ENCODE peak calls at places on chromosomes 5 and 9, in ten cellular contexts. One of them, this sample, is unnamed.

GRCh38 chr9:90129446-90129845 is 513.2 kb downstream of the DIRAS2 start:
- DNase-seq in CD8-positive, alpha-beta memory T cell: no peak
- DNase-seq in GM10248: no peak
- DNase-seq in GM12865: no peak
- DNase-seq in activated T-cell treated with anti-CD3 and anti-CD28 coated beads for 1 hour: no peak
- DNase-seq in midbrain: no peak
- DNase-seq in A172: no peak
- DNase-seq in upper lobe of right lung: no peak
- DNase-seq in bronchial epithelial cell: no peak
- DNase-seq in putamen: no peak
- DNase-seq in this sample: no peak

GRCh38 chr9:128245293-128246151 is 30.3 kb downstream of the GOLGA2 start:
- DNase-seq in activated T-cell treated with anti-CD3 and anti-CD28 coated beads for 1 hour: no peak
- DNase-seq in A172: peak; percentile 68
- DNase-seq in bronchial epithelial cell: peak; percentile 12
- DNase-seq in putamen: no peak
- DNase-seq in midbrain: no peak
- DNase-seq in GM12865: no peak
- DNase-seq in upper lobe of right lung: peak; percentile 66
- DNase-seq in CD8-positive, alpha-beta memory T cell: no peak
- DNase-seq in GM10248: no peak
- DNase-seq in this sample: no peak

GRCh38 chr5:142830241-142831018 is 60.3 kb downstream of the ARHGAP26 start:
- DNase-seq in midbrain: no peak
- DNase-seq in CD8-positive, alpha-beta memory T cell: no peak
- DNase-seq in bronchial epithelial cell: peak; percentile 50
- DNase-seq in A172: no peak
- DNase-seq in upper lobe of right lung: no peak
- DNase-seq in putamen: no peak
- DNase-seq in GM12865: no peak
- DNase-seq in activated T-cell treated with anti-CD3 and anti-CD28 coated beads for 1 hour: no peak
- DNase-seq in GM10248: no peak
- DNase-seq in this sample: no peak

GRCh38 chr5:147484708-147485020 is 25.2 kb downstream of the DPYSL3 start:
- DNase-seq in midbrain: no peak
- DNase-seq in activated T-cell treated with anti-CD3 and anti-CD28 coated beads for 1 hour: no peak
- DNase-seq in GM10248: no peak
- DNase-seq in CD8-positive, alpha-beta memory T cell: no peak
- DNase-seq in putamen: no peak
- DNase-seq in GM12865: no peak
- DNase-seq in bronchial epithelial cell: no peak
- DNase-seq in upper lobe of right lung: no peak
- DNase-seq in A172: no peak
- DNase-seq in this sample: no peak

GRCh38 chr9:6759114-6759977 is 1.6 kb downstream of the KDM4C start:
- DNase-seq in GM10248: peak; percentile 63
- DNase-seq in A172: peak; percentile 63
- DNase-seq in putamen: no peak
- DNase-seq in GM12865: peak; percentile 84
- DNase-seq in midbrain: no peak
- DNase-seq in bronchial epithelial cell: peak; percentile 62
- DNase-seq in activated T-cell treated with anti-CD3 and anti-CD28 coated beads for 1 hour: peak; percentile 13
- DNase-seq in upper lobe of right lung: no peak
- DNase-seq in CD8-positive, alpha-beta memory T cell: peak; percentile 20
- DNase-seq in this sample: peak; percentile 22

GRCh38 chr9:36728651-36729520 is 156.2 kb downstream of the MELK start:
- DNase-seq in putamen: peak; percentile 45
- DNase-seq in upper lobe of right lung: peak; percentile 80
- DNase-seq in GM12865: peak; percentile 80
- DNase-seq in GM10248: peak; percentile 76
- DNase-seq in midbrain: peak; percentile 49
- DNase-seq in CD8-positive, alpha-beta memory T cell: peak; percentile 54
- DNase-seq in activated T-cell treated with anti-CD3 and anti-CD28 coated beads for 1 hour: peak; percentile 51
- DNase-seq in A172: peak; percentile 63
- DNase-seq in bronchial epithelial cell: peak; percentile 68
- DNase-seq in this sample: peak; percentile 69

GRCh38 chr9:122562134-122562760 is 9.3 kb downstream of the OR1N2 start:
- DNase-seq in bronchial epithelial cell: no peak
- DNase-seq in CD8-positive, alpha-beta memory T cell: no peak
- DNase-seq in GM10248: no peak
- DNase-seq in upper lobe of right lung: no peak
- DNase-seq in midbrain: no peak
- DNase-seq in A172: no peak
- DNase-seq in activated T-cell treated with anti-CD3 and anti-CD28 coated beads for 1 hour: no peak
- DNase-seq in putamen: no peak
- DNase-seq in GM12865: no peak
- DNase-seq in this sample: no peak

GRCh38 chr9:90065001-90065400 is 460.2 kb downstream of the GADD45G start:
- DNase-seq in CD8-positive, alpha-beta memory T cell: no peak
- DNase-seq in putamen: no peak
- DNase-seq in midbrain: no peak
- DNase-seq in GM12865: no peak
- DNase-seq in bronchial epithelial cell: peak; percentile 40
- DNase-seq in upper lobe of right lung: no peak
- DNase-seq in A172: peak; percentile 32
- DNase-seq in GM10248: no peak
- DNase-seq in activated T-cell treated with anti-CD3 and anti-CD28 coated beads for 1 hour: no peak
- DNase-seq in this sample: no peak

GRCh38 chr5:180832638-180833068 is 28.4 kb downstream of the ZFP62 start:
- DNase-seq in upper lobe of right lung: no peak
- DNase-seq in bronchial epithelial cell: no peak
- DNase-seq in GM12865: peak; percentile 86
- DNase-seq in midbrain: no peak
- DNase-seq in CD8-positive, alpha-beta memory T cell: no peak
- DNase-seq in A172: no peak
- DNase-seq in activated T-cell treated with anti-CD3 and anti-CD28 coated beads for 1 hour: no peak
- DNase-seq in putamen: no peak
- DNase-seq in GM10248: peak; percentile 55
- DNase-seq in this sample: peak; percentile 83

GRCh38 chr5:176994460-176995121 is 12.0 kb downstream of the UIMC1 start:
- DNase-seq in A172: peak; percentile 66
- DNase-seq in upper lobe of right lung: peak; percentile 71
- DNase-seq in GM12865: peak; percentile 81
- DNase-seq in GM10248: peak; percentile 30
- DNase-seq in CD8-positive, alpha-beta memory T cell: no peak
- DNase-seq in putamen: no peak
- DNase-seq in activated T-cell treated with anti-CD3 and anti-CD28 coated beads for 1 hour: no peak
- DNase-seq in bronchial epithelial cell: no peak
- DNase-seq in midbrain: no peak
- DNase-seq in this sample: peak; percentile 66

GRCh38 chr5:62780888-62781287 is 202.3 kb downstream of the LRRC70 start:
- DNase-seq in A172: no peak
- DNase-seq in midbrain: no peak
- DNase-seq in CD8-positive, alpha-beta memory T cell: no peak
- DNase-seq in putamen: no peak
- DNase-seq in GM10248: no peak
- DNase-seq in activated T-cell treated with anti-CD3 and anti-CD28 coated beads for 1 hour: no peak
- DNase-seq in bronchial epithelial cell: no peak
- DNase-seq in upper lobe of right lung: no peak
- DNase-seq in GM12865: no peak
- DNase-seq in this sample: no peak

GRCh38 chr5:118687671-118688621 is 300.4 kb downstream of the DTWD2 start:
- DNase-seq in midbrain: no peak
- DNase-seq in activated T-cell treated with anti-CD3 and anti-CD28 coated beads for 1 hour: no peak
- DNase-seq in putamen: no peak
- DNase-seq in A172: no peak
- DNase-seq in bronchial epithelial cell: no peak
- DNase-seq in CD8-positive, alpha-beta memory T cell: no peak
- DNase-seq in upper lobe of right lung: no peak
- DNase-seq in GM10248: no peak
- DNase-seq in GM12865: peak; percentile 50
- DNase-seq in this sample: no peak

GRCh38 chr5:159764283-159764927 is 151.9 kb upstream of the ADRA1B start:
- DNase-seq in putamen: no peak
- DNase-seq in bronchial epithelial cell: no peak
- DNase-seq in upper lobe of right lung: no peak
- DNase-seq in CD8-positive, alpha-beta memory T cell: no peak
- DNase-seq in activated T-cell treated with anti-CD3 and anti-CD28 coated beads for 1 hour: no peak
- DNase-seq in A172: peak; percentile 90
- DNase-seq in midbrain: no peak
- DNase-seq in GM12865: no peak
- DNase-seq in GM10248: no peak
- DNase-seq in this sample: no peak

GRCh38 chr9:11676821-11677220 is 1016.4 kb upstream of the TYRP1 start:
- DNase-seq in CD8-positive, alpha-beta memory T cell: no peak
- DNase-seq in putamen: no peak
- DNase-seq in A172: no peak
- DNase-seq in bronchial epithelial cell: no peak
- DNase-seq in activated T-cell treated with anti-CD3 and anti-CD28 coated beads for 1 hour: no peak
- DNase-seq in GM10248: no peak
- DNase-seq in upper lobe of right lung: no peak
- DNase-seq in midbrain: no peak
- DNase-seq in GM12865: no peak
- DNase-seq in this sample: no peak

GRCh38 chr5:15694694-15695093 is 194.7 kb downstream of the FBXL7 start:
- DNase-seq in GM12865: no peak
- DNase-seq in GM10248: no peak
- DNase-seq in putamen: no peak
- DNase-seq in activated T-cell treated with anti-CD3 and anti-CD28 coated beads for 1 hour: no peak
- DNase-seq in CD8-positive, alpha-beta memory T cell: no peak
- DNase-seq in bronchial epithelial cell: no peak
- DNase-seq in A172: no peak
- DNase-seq in upper lobe of right lung: no peak
- DNase-seq in midbrain: no peak
- DNase-seq in this sample: no peak

GRCh38 chr5:137217599-137218200 is 281.4 kb downstream of the SPOCK1 start:
- DNase-seq in CD8-positive, alpha-beta memory T cell: no peak
- DNase-seq in upper lobe of right lung: no peak
- DNase-seq in midbrain: no peak
- DNase-seq in A172: peak; percentile 9
- DNase-seq in activated T-cell treated with anti-CD3 and anti-CD28 coated beads for 1 hour: no peak
- DNase-seq in putamen: no peak
- DNase-seq in GM10248: no peak
- DNase-seq in GM12865: no peak
- DNase-seq in bronchial epithelial cell: peak; percentile 73
- DNase-seq in this sample: no peak

GRCh38 chr9:138077898-138078540 is 200.4 kb downstream of the CACNA1B start:
- DNase-seq in bronchial epithelial cell: no peak
- DNase-seq in putamen: no peak
- DNase-seq in CD8-positive, alpha-beta memory T cell: no peak
- DNase-seq in upper lobe of right lung: peak; percentile 23
- DNase-seq in midbrain: no peak
- DNase-seq in GM12865: no peak
- DNase-seq in GM10248: no peak
- DNase-seq in A172: no peak
- DNase-seq in activated T-cell treated with anti-CD3 and anti-CD28 coated beads for 1 hour: no peak
- DNase-seq in this sample: no peak

GRCh38 chr5:94544031-94544650 is 74.3 kb downstream of the KIAA0825 start:
- DNase-seq in GM12865: peak; percentile 26
- DNase-seq in midbrain: peak; percentile 16
- DNase-seq in putamen: no peak
- DNase-seq in A172: no peak
- DNase-seq in activated T-cell treated with anti-CD3 and anti-CD28 coated beads for 1 hour: no peak
- DNase-seq in CD8-positive, alpha-beta memory T cell: no peak
- DNase-seq in bronchial epithelial cell: peak; percentile 38
- DNase-seq in upper lobe of right lung: no peak
- DNase-seq in GM10248: no peak
- DNase-seq in this sample: no peak

GRCh38 chr9:20225841-20226240 is 396.5 kb downstream of the MLLT3 start:
- DNase-seq in upper lobe of right lung: no peak
- DNase-seq in midbrain: no peak
- DNase-seq in activated T-cell treated with anti-CD3 and anti-CD28 coated beads for 1 hour: no peak
- DNase-seq in GM10248: no peak
- DNase-seq in CD8-positive, alpha-beta memory T cell: no peak
- DNase-seq in GM12865: no peak
- DNase-seq in bronchial epithelial cell: no peak
- DNase-seq in putamen: no peak
- DNase-seq in A172: peak; percentile 18
- DNase-seq in this sample: no peak